ENCODE peak calls at places on chromosome 1, in five cellular contexts. One of them, this sample, is unnamed.

GRCh38 chr1:228066416-228066815 is 16.1 kb upstream of the ARF1 start:
- DNase-seq in endothelial cell of umbilical vein: no peak
- DNase-seq in adipocyte: no peak
- DNase-seq in SW 1271: no peak
- DNase-seq in activated effector memory CD4-positive, alpha-beta T cell treated with anti-CD3 and anti-CD28 coated beads, Interleukin-2, amount 50 U/mL, for 16 hours: peak
- DNase-seq in this sample: no peak

GRCh38 chr1:206112600-206113301 is 4.4 kb downstream of the AVPR1B start:
- DNase-seq in endothelial cell of umbilical vein: no peak
- DNase-seq in adipocyte: no peak
- DNase-seq in SW 1271: no peak
- DNase-seq in activated effector memory CD4-positive, alpha-beta T cell treated with anti-CD3 and anti-CD28 coated beads, Interleukin-2, amount 50 U/mL, for 16 hours: no peak
- DNase-seq in this sample: no peak

GRCh38 chr1:114232691-114233090 is 79.0 kb upstream of the SYT6 start:
- DNase-seq in endothelial cell of umbilical vein: no peak
- DNase-seq in adipocyte: no peak
- DNase-seq in SW 1271: no peak
- DNase-seq in activated effector memory CD4-positive, alpha-beta T cell treated with anti-CD3 and anti-CD28 coated beads, Interleukin-2, amount 50 U/mL, for 16 hours: no peak
- DNase-seq in this sample: no peak

GRCh38 chr1:7675431-7676273 is 95.4 kb upstream of the VAMP3 start:
- DNase-seq in endothelial cell of umbilical vein: no peak
- DNase-seq in adipocyte: no peak
- DNase-seq in SW 1271: no peak
- DNase-seq in activated effector memory CD4-positive, alpha-beta T cell treated with anti-CD3 and anti-CD28 coated beads, Interleukin-2, amount 50 U/mL, for 16 hours: no peak
- DNase-seq in this sample: no peak

GRCh38 chr1:230681599-230681998 is 32.3 kb downstream of the AGT start:
- DNase-seq in endothelial cell of umbilical vein: peak
- DNase-seq in adipocyte: peak
- DNase-seq in SW 1271: no peak
- DNase-seq in activated effector memory CD4-positive, alpha-beta T cell treated with anti-CD3 and anti-CD28 coated beads, Interleukin-2, amount 50 U/mL, for 16 hours: no peak
- DNase-seq in this sample: peak

GRCh38 chr1:10911274-10912166 is 100.9 kb upstream of the TARDBP start:
- DNase-seq in endothelial cell of umbilical vein: no peak
- DNase-seq in adipocyte: no peak
- DNase-seq in SW 1271: no peak
- DNase-seq in activated effector memory CD4-positive, alpha-beta T cell treated with anti-CD3 and anti-CD28 coated beads, Interleukin-2, amount 50 U/mL, for 16 hours: no peak
- DNase-seq in this sample: no peak

GRCh38 chr1:3746389-3746783 is 5.9 kb upstream of the CCDC27 start:
- DNase-seq in endothelial cell of umbilical vein: no peak
- DNase-seq in adipocyte: no peak
- DNase-seq in SW 1271: no peak
- DNase-seq in activated effector memory CD4-positive, alpha-beta T cell treated with anti-CD3 and anti-CD28 coated beads, Interleukin-2, amount 50 U/mL, for 16 hours: no peak
- DNase-seq in this sample: no peak

GRCh38 chr1:41843378-41843777 is 75.3 kb downstream of the HIVEP3 start:
- DNase-seq in endothelial cell of umbilical vein: peak
- DNase-seq in adipocyte: peak
- DNase-seq in SW 1271: no peak
- DNase-seq in activated effector memory CD4-positive, alpha-beta T cell treated with anti-CD3 and anti-CD28 coated beads, Interleukin-2, amount 50 U/mL, for 16 hours: no peak
- DNase-seq in this sample: no peak

GRCh38 chr1:157369808-157370521 is 182.3 kb downstream of the FCRL5 start:
- DNase-seq in endothelial cell of umbilical vein: peak
- DNase-seq in adipocyte: peak
- DNase-seq in SW 1271: no peak
- DNase-seq in activated effector memory CD4-positive, alpha-beta T cell treated with anti-CD3 and anti-CD28 coated beads, Interleukin-2, amount 50 U/mL, for 16 hours: no peak
- DNase-seq in this sample: peak

This sample was measured in Panc1.